ENCODE peak calls at places on chromosome 21, in six cellular contexts. M is K562, U is GM12878, L is H1, J is GM12892, V is HepG2. I is an unnamed sample.

GRCh38 chr21:26115899-26116298 is 54.7 kb downstream of the APP start:
- DNase-seq in M (no peak), U (no peak), L (no peak), J (no peak), V (no peak), I (no peak)

GRCh38 chr21:36423772-36424433 is 38.7 kb downstream of the CHAF1B start:
- DNase-seq in M (no peak), U (no peak), L (no peak), J (no peak), V (no peak), I (no peak)

GRCh38 chr21:14742119-14742518 is 196.0 kb upstream of the SAMSN1 start:
- DNase-seq in M (no peak), U (no peak), L (no peak), J (no peak), V (no peak), I (no peak)

GRCh38 chr21:26739189-26739588 is 106.0 kb downstream of the ADAMTS1 start:
- DNase-seq in M (no peak), U (no peak), L (no peak), J (no peak), V (no peak), I (no peak)

GRCh38 chr21:17185685-17186084 is 327.2 kb upstream of the CXADR start:
- DNase-seq in M (no peak), U (no peak), L (no peak), J (no peak), V (no peak), I (no peak)

GRCh38 chr21:23921670-23922418 is 1685.4 kb downstream of the MRPL39 start:
- DNase-seq in M (peak), U (no peak), L (no peak), J (no peak), V (no peak), I (no peak)

GRCh38 chr21:46504681-46505080 is 46.0 kb downstream of the DIP2A start:
- DNase-seq in M (no peak), U (no peak), L (no peak), J (no peak), V (no peak), I (no peak)

GRCh38 chr21:37827878-37828277 is 88.4 kb downstream of the KCNJ6 start:
- DNase-seq in M (no peak), U (no peak), L (no peak), J (no peak), V (no peak), I (no peak)

GRCh38 chr21:29350246-29350779 is 51.6 kb downstream of the BACH1 start:
- DNase-seq in M (no peak), U (no peak), L (no peak), J (no peak), V (no peak), I (no peak)

GRCh38 chr21:41536827-41537103 is 28.8 kb upstream of the TMPRSS2 start:
- DNase-seq in M (no peak), U (no peak), L (no peak), J (no peak), V (no peak), I (no peak)

GRCh38 chr21:44710294-44710665 is 1.1 kb downstream of the TSPEAR start:
- DNase-seq in M (no peak), U (no peak), L (peak), J (no peak), V (no peak), I (no peak)

GRCh38 chr21:44708866-44709425 is 2.4 kb downstream of the TSPEAR start:
- DNase-seq in M (no peak), U (no peak), L (no peak), J (no peak), V (no peak), I (no peak)

GRCh38 chr21:44710756-44711326 is 531 bp downstream of the TSPEAR start:
- DNase-seq in M (no peak), U (no peak), L (peak), J (no peak), V (no peak), I (no peak)

GRCh38 chr21:44708213-44708865 is 3.0 kb downstream of the TSPEAR start:
- DNase-seq in M (no peak), U (no peak), L (peak), J (no peak), V (no peak), I (no peak)

GRCh38 chr21:44709426-44710293 is 1.7 kb downstream of the TSPEAR start:
- DNase-seq in M (no peak), U (no peak), L (peak), J (no peak), V (no peak), I (no peak)
- TF ChIP-seq POLR2AphosphoS5 in M (no peak), U (no peak), L (no peak), J (no peak), V (no peak), I (no peak)

GRCh38 chr21:35048706-35049617 is at the start of gene RUNX1:
- DNase-seq in M (peak), U (peak), L (no peak), J (peak), V (no peak), I (peak)
- TF ChIP-seq POLR2A in M (no peak), U (peak), L (no peak), J (peak), V (no peak), I (peak)

DNA sequence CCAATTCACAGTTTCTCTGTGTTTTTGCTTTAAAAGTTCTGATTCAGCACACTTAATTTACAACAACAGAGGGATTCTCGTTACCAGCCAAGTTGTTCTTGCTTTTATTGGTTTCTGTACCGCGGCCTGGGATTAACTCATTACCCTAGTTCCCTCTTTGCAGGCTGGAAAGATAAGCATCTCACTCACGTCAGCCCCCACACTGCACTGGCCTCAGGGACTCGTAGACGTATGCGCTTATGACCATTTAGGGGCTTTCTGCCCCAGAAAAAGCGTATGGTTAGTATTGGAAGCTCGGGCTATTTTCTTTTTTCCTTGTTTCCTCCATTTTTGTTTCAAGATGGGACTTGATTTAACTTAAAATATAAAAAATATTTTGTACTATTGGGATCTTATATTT is 76.0 kb downstream of the POFUT2 start:
- DNase-seq in M (peak), U (no peak), L (no peak), J (no peak), V (no peak), I (no peak)
- TF ChIP-seq TAF1 in M (no peak), U (no peak), L (no peak), J (no peak), V (no peak), I (no peak)

GRCh38 chr21:15947707-15948106 is 217.9 kb downstream of the USP25 start:
- DNase-seq in M (no peak), U (no peak), L (no peak), J (no peak), V (no peak), I (no peak)
- TF ChIP-seq POLR2AphosphoS5 in M (no peak), U (no peak), L (no peak), J (no peak), V (no peak), I (no peak)

GRCh38 chr21:43645987-43646386 is 13.3 kb downstream of the HSF2BP start:
- DNase-seq in M (no peak), U (no peak), L (no peak), J (no peak), V (no peak), I (no peak)

GRCh38 chr21:43646550-43647260 is 12.6 kb downstream of the HSF2BP start:
- DNase-seq in M (peak), U (no peak), L (peak), J (peak), V (peak), I (peak)

GRCh38 chr21:43643193-43643592 is 16.1 kb downstream of the HSF2BP start:
- DNase-seq in M (no peak), U (no peak), L (no peak), J (no peak), V (no peak), I (no peak)

GRCh38 chr21:43644609-43645008 is 14.7 kb downstream of the HSF2BP start:
- DNase-seq in M (no peak), U (no peak), L (no peak), J (no peak), V (no peak), I (no peak)

DNA sequence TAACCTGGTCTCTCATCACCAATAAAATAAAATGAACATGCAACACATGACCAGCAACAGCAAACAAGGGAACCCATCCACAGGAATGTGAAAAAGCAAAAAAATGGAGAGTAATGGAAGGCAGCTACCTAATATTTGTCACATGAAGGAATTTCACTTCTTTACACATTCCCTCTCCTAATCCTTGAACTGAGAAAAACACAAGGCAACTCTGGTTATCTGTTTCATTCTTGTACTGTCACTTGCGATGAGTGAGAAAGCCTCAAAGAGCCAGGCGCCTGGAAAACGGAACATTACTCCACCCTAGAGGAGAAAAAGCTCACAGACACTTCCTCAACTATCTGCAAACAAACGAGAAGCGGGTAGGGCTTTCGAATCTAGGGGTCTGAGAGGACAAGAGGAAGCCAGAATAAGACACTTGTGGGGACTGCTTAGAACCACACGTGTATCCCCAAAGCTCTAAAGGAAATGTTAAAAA is 13.8 kb downstream of the HSF2BP start:
- DNase-seq in M (no peak), U (no peak), L (no peak), J (no peak), V (peak), I (peak)
- TF ChIP-seq POLR2A in M (no peak), U (no peak), L (no peak), J (no peak), V (no peak), I (no peak)

GRCh38 chr21:32524010-32524719 is 61.2 kb downstream of the TCP10L start:
- DNase-seq in M (no peak), U (no peak), L (no peak), J (no peak), V (no peak), I (no peak)

GRCh38 chr21:32519945-32520884 is 65.1 kb downstream of the TCP10L start:
- DNase-seq in M (no peak), U (no peak), L (no peak), J (no peak), V (no peak), I (no peak)

GRCh38 chr21:32521736-32522360 is 63.5 kb downstream of the TCP10L start:
- DNase-seq in M (no peak), U (no peak), L (no peak), J (no peak), V (no peak), I (no peak)

GRCh38 chr21:32523463-32523862 is 61.9 kb downstream of the TCP10L start:
- DNase-seq in M (no peak), U (no peak), L (no peak), J (no peak), V (no peak), I (no peak)

DNA sequence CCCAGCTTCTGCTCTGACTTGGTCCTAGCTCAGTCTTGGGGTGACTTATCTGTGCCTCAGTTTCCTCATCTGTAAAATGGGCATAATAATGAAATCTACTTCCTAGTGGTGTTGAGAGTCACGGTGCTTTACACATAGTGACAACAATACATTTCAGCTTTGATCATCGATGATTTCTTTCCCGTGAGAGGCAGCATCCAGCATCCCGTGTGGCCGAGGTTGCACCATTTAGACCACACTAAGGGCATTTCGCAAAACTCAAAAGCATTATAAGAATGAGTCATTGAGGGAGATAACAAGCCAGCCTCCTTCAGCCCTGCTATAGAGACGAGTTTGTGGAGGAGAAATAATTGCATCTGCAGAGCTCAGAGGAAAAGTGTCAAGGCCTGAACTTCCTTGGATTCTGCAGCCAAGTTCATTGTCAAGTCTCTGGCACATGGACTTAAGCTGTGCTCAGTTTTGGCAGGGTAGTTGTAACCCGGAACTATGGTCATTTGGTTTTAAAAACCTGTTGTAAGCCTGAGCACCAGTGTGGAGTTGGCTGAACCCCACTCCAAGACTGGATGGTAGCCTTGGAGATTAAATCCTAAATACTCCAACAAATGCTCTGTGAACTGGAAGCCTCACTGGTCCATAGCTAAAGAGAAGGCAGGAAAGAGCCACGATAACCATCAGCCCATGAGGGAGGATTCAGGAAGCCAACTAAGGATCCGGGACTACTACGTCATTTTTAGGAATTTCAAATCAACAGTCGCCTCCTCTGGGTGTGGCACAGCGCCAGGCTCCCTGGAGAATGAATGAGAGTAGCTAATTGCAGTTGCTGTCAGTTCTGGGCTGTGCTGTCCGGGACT is 64.2 kb downstream of the TCP10L start:
- DNase-seq in M (no peak), U (no peak), L (no peak), J (no peak), V (no peak), I (no peak)
- TF ChIP-seq TAF1 in M (no peak), U (no peak), L (no peak), J (no peak), V (no peak), I (no peak)

DNA sequence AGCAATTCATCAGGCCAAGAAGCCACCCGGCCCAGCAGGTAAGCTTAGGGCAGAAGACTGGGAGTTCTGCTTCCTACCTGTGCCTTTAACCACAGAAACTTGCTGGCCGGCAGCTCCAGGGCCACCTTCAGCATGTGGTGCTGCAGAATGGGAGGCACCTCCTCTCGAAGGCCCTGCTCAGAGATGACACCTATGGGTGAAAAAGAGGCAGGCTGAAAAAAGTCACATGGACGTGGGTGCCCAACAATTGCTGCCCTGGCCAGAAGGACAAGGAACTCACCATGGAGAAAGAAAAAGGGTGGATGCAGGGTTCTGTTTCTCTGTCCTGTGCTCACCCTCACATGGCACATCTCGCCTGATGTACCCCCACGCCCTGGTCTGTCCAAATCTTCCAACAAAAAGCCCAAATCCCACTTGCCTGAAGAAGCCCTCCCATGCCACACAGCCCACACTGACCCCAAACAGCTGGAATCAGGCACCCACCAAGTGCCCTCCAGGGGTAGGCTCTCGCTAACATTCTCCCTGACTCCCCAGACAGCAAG is 33.0 kb downstream of the URB1 start:
- DNase-seq in M (no peak), U (no peak), L (no peak), J (no peak), V (peak), I (no peak)
- TF ChIP-seq POLR2AphosphoS5 in M (no peak), U (no peak), L (no peak), J (no peak), V (no peak), I (no peak)

I was measured in GM12891.